ENCODE peak calls at places on chromosome 11, in seven cellular contexts. F is body of pancreas, D is fibroblast of lung, C is mucosa of descending colon, I is BJ, X is Panc1, W is cardiac muscle cell. Q is an unnamed sample.

GRCh38 chr11:115659061-115659963 is 155.1 kb upstream of the CADM1 start:
- DNase-seq in W (peak), X (no peak), C (no peak), F (peak), I (no peak), D (peak), Q (no peak)

GRCh38 chr11:118610773-118611432 is 3.5 kb downstream of the PHLDB1 start:
- DNase-seq in I (no peak), W (peak), D (peak), X (no peak), F (peak), C (peak), Q (peak)

GRCh38 chr11:36012979-36013378 is 69.1 kb downstream of the LDLRAD3 start:
- DNase-seq in D (peak), I (no peak), F (no peak), X (no peak), W (no peak), C (no peak), Q (peak)

GRCh38 chr11:113193077-113193476 is 121.3 kb upstream of the TTC12 start:
- DNase-seq in D (no peak), W (no peak), I (peak), F (no peak), C (no peak), X (no peak), Q (no peak)

GRCh38 chr11:108210441-108210840 is 12.0 kb downstream of the NPAT start:
- DNase-seq in D (no peak), X (no peak), C (no peak), I (no peak), W (no peak), F (no peak), Q (no peak)

GRCh38 chr11:46471943-46472661 is 80.5 kb upstream of the CHRM4 start:
- DNase-seq in D (no peak), I (no peak), F (no peak), X (no peak), W (no peak), C (no peak), Q (no peak)

GRCh38 chr11:102138677-102139076 is 28.4 kb downstream of the YAP1 start:
- DNase-seq in I (peak), W (no peak), D (peak), F (no peak), X (no peak), C (no peak), Q (peak)

GRCh38 chr11:130874955-130875531 is 41.2 kb downstream of the SNX19 start:
- DNase-seq in D (no peak), F (no peak), X (no peak), I (no peak), W (no peak), C (no peak), Q (no peak)

GRCh38 chr11:3220101-3220500 is 1.5 kb upstream of the MRGPRG start:
- DNase-seq in W (no peak), F (no peak), D (no peak), I (no peak), X (no peak), C (no peak), Q (no peak)

GRCh38 chr11:47850337-47850736 is 2.2 kb upstream of the NUP160 start:
- DNase-seq in W (no peak), I (no peak), F (no peak), D (no peak), X (no peak), C (no peak), Q (no peak)

GRCh38 chr11:122692444-122692843 is 36.9 kb downstream of the UBASH3B start:
- DNase-seq in W (no peak), I (no peak), D (no peak), F (no peak), X (no peak), C (no peak), Q (no peak)

GRCh38 chr11:36774603-36775002 is 176.6 kb upstream of the RAG2 start:
- DNase-seq in X (no peak), F (no peak), C (no peak), I (peak), W (no peak), D (peak), Q (peak)

GRCh38 chr11:120031156-120031555 is 106.8 kb downstream of the TRIM29 start:
- DNase-seq in I (no peak), X (no peak), D (no peak), W (no peak), C (no peak), F (no peak), Q (no peak)

GRCh38 chr11:38756537-38756936 is 2158.5 kb upstream of the RAG2 start:
- DNase-seq in W (no peak), X (no peak), F (no peak), D (no peak), I (no peak), C (no peak), Q (no peak)

GRCh38 chr11:57251037-57251436 is 14.0 kb upstream of the APLNR start:
- DNase-seq in C (no peak), F (no peak), D (no peak), X (no peak), I (no peak), W (no peak), Q (peak)

GRCh38 chr11:103433380-103433779 is 324.2 kb downstream of the DYNC2H1 start:
- DNase-seq in F (no peak), W (no peak), I (peak), C (no peak), D (peak), X (peak), Q (peak)

GRCh38 chr11:8219257-8220021 is 44.2 kb downstream of the LMO1 start:
- DNase-seq in X (peak), D (peak), W (peak), F (peak), C (peak), I (no peak), Q (peak)

GRCh38 chr11:126564588-126564987 is 209.1 kb downstream of the ST3GAL4 start:
- DNase-seq in F (no peak), X (no peak), C (no peak), D (no peak), W (no peak), I (no peak), Q (no peak)

GRCh38 chr11:85823816-85824215 is 12.9 kb upstream of the SYTL2 start:
- DNase-seq in D (peak), F (no peak), W (no peak), I (no peak), C (peak), X (no peak), Q (no peak)

GRCh38 chr11:44963948-44964347 is 13.3 kb upstream of the TP53I11 start:
- DNase-seq in D (no peak), C (no peak), I (no peak), X (no peak), F (no peak), W (no peak), Q (no peak)

GRCh38 chr11:14015711-14016110 is 53.2 kb downstream of the SPON1 start:
- DNase-seq in W (peak), C (no peak), D (peak), F (no peak), X (peak), I (no peak), Q (peak)

GRCh38 chr11:72821920-72822799 is 7.9 kb downstream of the ATG16L2 start:
- DNase-seq in W (peak), X (peak), I (no peak), C (peak), F (peak), D (peak), Q (peak)

GRCh38 chr11:3159296-3160190 is 5.6 kb downstream of the OSBPL5 start:
- DNase-seq in C (peak), X (no peak), D (peak), W (peak), I (no peak), F (peak), Q (peak)

GRCh38 chr11:6357222-6357621 is 33.1 kb upstream of the SMPD1 start:
- DNase-seq in C (peak), D (peak), X (no peak), F (no peak), I (peak), W (no peak), Q (peak)

GRCh38 chr11:72239296-72239848 is 4.6 kb downstream of the PHOX2A start:
- DNase-seq in X (no peak), D (peak), C (peak), F (no peak), I (no peak), W (no peak), Q (peak)

GRCh38 chr11:125170406-125171031 is 6.0 kb downstream of the PKNOX2 start:
- DNase-seq in C (no peak), X (no peak), W (peak), F (peak), D (peak), I (no peak), Q (peak)

GRCh38 chr11:116736763-116737162 is 36.0 kb downstream of the BUD13 start:
- DNase-seq in C (no peak), W (no peak), I (no peak), F (no peak), X (no peak), D (no peak), Q (peak)

GRCh38 chr11:47060807-47061206 is 115.9 kb downstream of the ARFGAP2 start:
- DNase-seq in C (no peak), W (no peak), F (no peak), D (no peak), X (no peak), I (no peak), Q (peak)

GRCh38 chr11:86481399-86481798 is 106.7 kb downstream of the CCDC81 start:
- DNase-seq in C (no peak), X (no peak), D (no peak), I (no peak), F (no peak), W (no peak), Q (no peak)

GRCh38 chr11:116721983-116722382 is 50.8 kb downstream of the BUD13 start:
- DNase-seq in C (no peak), F (no peak), D (no peak), I (no peak), X (no peak), W (no peak), Q (no peak)

GRCh38 chr11:113091578-113091844 is 130.3 kb downstream of the NCAM1 start:
- DNase-seq in C (no peak), X (no peak), F (no peak), I (no peak), W (no peak), D (no peak), Q (peak)

GRCh38 chr11:34296412-34296811 is 61.4 kb downstream of the ABTB2 start:
- DNase-seq in C (no peak), X (no peak), W (no peak), I (no peak), D (no peak), F (no peak), Q (no peak)

GRCh38 chr11:71420455-71421241 is 27.5 kb downstream of the DHCR7 start:
- DNase-seq in X (peak), W (peak), F (peak), D (peak), C (peak), I (no peak), Q (peak)

GRCh38 chr11:128555606-128556005 is 31.8 kb downstream of the ETS1 start:
- DNase-seq in D (peak), C (peak), I (no peak), W (peak), F (no peak), X (no peak), Q (peak)
- TF ChIP-seq CTCF in D (peak), C (no peak), I (peak), W (peak), F (peak), X (peak), Q (peak)

GRCh38 chr11:469684-470667 is 19.9 kb downstream of the PTDSS2 start:
- DNase-seq in F (peak), D (peak), X (no peak), C (peak), W (no peak), I (no peak), Q (peak)
- H3K4me3 ChIP-seq in F (no peak), D (peak), X (peak), C (no peak), W (no peak), I (peak), Q (peak)

GRCh38 chr11:104618949-104619348 is 279.3 kb downstream of the CASP12 start:
- DNase-seq in D (no peak), W (no peak), X (no peak), I (no peak), F (no peak), C (no peak), Q (no peak)

GRCh38 chr11:104620991-104621390 is 277.3 kb downstream of the CASP12 start:
- DNase-seq in W (no peak), C (no peak), X (no peak), D (no peak), I (no peak), F (no peak), Q (no peak)

GRCh38 chr11:104624021-104624420 is 274.2 kb downstream of the CASP12 start:
- DNase-seq in W (no peak), C (no peak), I (no peak), X (no peak), D (no peak), F (no peak), Q (peak)

GRCh38 chr11:104623518-104623917 is 274.7 kb downstream of the CASP12 start:
- DNase-seq in C (no peak), F (no peak), I (no peak), W (no peak), D (peak), X (peak), Q (peak)

DNA sequence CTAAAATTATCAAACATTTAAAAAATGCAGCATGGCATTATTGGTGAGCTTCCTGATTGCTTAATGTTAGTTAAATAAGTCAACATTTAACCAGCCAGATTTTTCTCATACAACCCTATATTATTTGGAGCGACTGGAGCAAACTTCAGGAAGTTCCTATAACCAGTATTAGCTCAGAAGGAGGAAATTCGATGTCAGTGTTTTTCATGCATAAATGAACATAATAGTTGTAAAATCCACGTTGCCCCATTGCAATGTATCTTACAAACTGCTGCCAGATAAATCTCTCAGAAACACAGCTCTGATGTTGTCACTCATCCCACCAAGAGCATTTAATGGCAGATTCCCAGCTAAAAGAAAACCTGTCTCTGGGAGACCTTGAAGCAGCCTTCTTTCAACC is 278.5 kb downstream of the CASP12 start:
- DNase-seq in W (no peak), C (no peak), X (no peak), F (no peak), I (no peak), D (no peak), Q (no peak)
- TF ChIP-seq CTCF in W (no peak), C (no peak), X (no peak), F (no peak), I (no peak), D (no peak), Q (no peak)

DNA sequence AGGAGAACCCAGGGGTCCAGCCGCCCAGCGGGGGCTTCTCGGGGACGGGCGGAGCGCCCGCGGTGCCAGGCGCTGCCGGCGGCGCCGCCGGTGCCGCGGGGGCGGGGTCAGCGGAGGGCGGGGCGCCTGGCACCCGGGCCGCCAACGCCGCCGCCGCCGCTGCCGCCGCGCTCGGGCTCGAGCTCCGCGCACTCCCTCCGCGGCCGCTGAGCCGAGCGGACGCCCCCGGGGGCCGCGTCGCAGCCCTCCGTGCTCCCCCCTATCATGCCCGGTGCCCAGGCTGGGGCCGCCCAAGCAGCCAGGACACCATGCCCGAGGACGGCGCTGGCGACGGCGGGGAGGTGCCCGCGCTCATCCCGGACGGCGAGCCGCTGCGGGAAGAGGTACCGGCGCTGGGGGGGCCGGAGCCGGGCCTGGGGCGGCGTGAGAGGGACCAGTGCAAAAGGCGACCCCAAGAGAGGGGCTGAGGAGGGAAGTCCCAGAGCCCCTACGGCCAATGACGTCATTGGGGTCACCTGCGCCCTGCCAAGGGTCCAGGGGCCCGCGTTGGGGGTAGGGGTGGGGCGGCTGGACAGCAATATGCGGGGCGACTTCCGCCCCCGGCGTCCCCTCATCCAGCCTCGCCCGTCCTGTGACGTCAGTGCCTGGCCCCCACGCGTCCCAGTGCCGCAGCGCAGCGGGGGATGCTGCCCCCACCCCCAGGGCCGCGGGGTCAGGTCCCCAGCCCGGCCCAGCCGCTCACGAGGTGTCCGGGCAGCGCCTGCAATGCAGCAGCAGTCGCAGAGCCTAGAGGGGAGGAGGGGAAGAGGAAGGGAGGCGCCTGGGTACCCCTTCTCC is at the start of gene TMEM151A:
- DNase-seq in F (peak), D (no peak), I (no peak), C (no peak), X (no peak), W (no peak), Q (no peak)
- H3K4me3 ChIP-seq in F (peak), D (no peak), I (peak), C (no peak), X (peak), W (peak), Q (no peak)

DNA sequence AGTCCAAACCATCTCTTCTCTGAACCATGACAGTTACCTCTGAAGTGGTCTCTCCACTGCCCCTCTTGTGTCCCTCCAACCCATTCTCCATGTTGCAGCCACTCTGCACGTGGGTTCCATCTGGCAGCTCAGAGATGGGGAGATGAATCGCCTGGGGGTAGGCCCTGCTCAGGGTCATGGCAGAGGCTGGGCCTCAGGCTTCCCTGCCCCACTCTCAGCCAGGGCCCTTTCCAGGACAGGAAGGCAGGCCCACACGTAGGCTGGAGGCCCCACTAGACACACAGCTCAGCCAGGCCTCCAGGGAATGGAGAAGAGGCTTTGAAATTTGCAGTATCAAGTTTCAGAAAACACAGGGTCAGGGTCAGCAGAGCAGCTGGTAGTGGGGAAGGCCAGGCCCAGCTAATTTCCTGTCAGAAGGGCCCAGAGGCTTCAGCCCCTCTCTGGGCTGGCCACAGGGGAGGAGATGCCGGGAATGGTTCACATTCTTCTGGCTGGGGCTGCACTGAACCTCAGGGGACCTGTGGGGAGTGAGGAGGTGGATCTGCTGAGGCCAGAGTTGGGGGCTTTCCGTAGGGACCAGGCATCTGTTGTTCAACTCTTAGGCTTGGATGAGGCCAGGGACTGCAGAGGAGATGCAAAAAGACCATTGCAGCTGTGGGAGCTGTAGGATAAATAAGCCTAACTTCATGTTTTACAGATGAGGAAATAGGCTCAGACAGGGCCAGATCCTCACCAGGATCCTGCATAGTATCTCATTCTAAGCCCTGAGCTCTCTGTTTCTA is 101.6 kb downstream of the SWAP70 start:
- DNase-seq in D (peak), C (no peak), I (peak), F (peak), W (peak), X (no peak), Q (peak)
- TF ChIP-seq CTCF in D (no peak), C (no peak), I (no peak), F (no peak), W (no peak), X (no peak), Q (no peak)

DNA sequence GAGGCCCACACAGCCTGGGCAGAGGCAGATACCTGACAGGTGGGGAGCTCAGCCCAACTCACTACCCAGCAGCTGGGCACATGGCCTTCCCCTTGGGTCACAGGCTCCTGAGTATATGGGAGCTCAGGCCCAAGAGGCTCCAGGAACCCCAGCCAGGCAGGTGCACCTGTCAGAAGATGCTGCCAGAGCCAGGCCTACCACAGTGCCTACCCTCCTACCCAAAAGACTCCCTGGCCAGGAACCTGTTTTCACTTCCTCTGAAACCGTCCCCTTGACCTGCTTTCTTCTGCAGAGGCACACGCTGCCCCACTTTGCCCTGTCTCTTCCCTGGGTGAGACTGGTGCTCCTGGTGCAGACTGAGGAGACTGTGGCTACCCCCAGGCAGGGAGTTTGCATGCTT is 2.9 kb downstream of the CHID1 start:
- DNase-seq in I (no peak), D (no peak), C (no peak), W (no peak), X (no peak), F (no peak), Q (no peak)
- H3K4me3 ChIP-seq in I (no peak), D (no peak), C (no peak), W (no peak), X (no peak), F (no peak), Q (no peak)

DNA sequence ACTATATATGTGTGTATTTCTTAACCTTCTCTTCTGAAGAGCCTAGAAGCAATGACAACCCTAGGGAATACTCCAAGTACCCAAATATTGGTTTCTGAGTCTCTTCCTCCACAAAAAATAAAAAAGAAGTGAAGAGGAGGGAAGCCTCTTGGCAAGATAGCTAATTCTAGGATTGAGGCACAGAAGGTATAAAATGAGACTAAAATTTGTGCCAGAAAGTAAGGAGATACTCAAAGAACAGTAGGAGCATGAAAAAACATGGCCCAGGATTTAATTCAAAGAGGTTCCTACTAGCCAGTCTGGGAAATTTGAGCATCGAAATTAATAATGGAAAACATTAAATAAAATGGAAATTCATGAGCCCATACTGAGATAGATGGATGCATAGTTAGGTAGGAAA is 112.1 kb downstream of the PAX6 start:
- DNase-seq in I (no peak), W (no peak), X (no peak), C (no peak), D (no peak), F (no peak), Q (no peak)
- TF ChIP-seq CTCF in I (no peak), W (no peak), X (no peak), C (no peak), D (no peak), F (no peak), Q (no peak)

Q was measured in fibroblast of pulmonary artery.